ENCODE peak calls at places on chromosome 22, in nine cellular contexts. T, S, F, D, M, G, Q, K and X are unnamed samples.

GRCh38 chr22:47372596-47373385 is 610.3 kb downstream of the TBC1D22A start:
- DNase-seq in F (no peak), K (no peak), T (no peak), Q (no peak), S (no peak), G (no peak), D (peak; percentile 21), M (no peak), X (no peak)

GRCh38 chr22:26124991-26125725 is 44.1 kb upstream of the SEZ6L start:
- DNase-seq in D (no peak), S (no peak), F (no peak), K (no peak), G (no peak), T (no peak), Q (no peak), M (no peak), X (no peak)

GRCh38 chr22:22123118-22123959 is 121.2 kb upstream of the VPREB1 start:
- DNase-seq in K (no peak), F (no peak), T (no peak), D (no peak), M (no peak), S (no peak), Q (no peak), G (no peak), X (no peak)

GRCh38 chr22:44158766-44159165 is 22.0 kb upstream of the PARVG start:
- DNase-seq in M (no peak), D (no peak), T (no peak), S (no peak), G (no peak), F (no peak), K (no peak), Q (no peak), X (no peak)

GRCh38 chr22:40153186-40153585 is 24.5 kb upstream of the TNRC6B start:
- DNase-seq in D (no peak), G (no peak), S (no peak), K (no peak), M (no peak), T (no peak), Q (no peak), F (no peak), X (no peak)

GRCh38 chr22:23032681-23033080 is 37.6 kb upstream of the GNAZ start:
- DNase-seq in K (no peak), Q (no peak), M (no peak), T (no peak), S (no peak), F (peak; percentile 27), G (no peak), D (no peak), X (no peak)

GRCh38 chr22:31083923-31084810 is 3.0 kb downstream of the SMTN start:
- DNase-seq in S (no peak), Q (no peak), M (no peak), G (no peak), T (no peak), D (no peak), K (no peak), F (no peak), X (no peak)

GRCh38 chr22:40709752-40710413 is 30.6 kb downstream of the MCHR1 start:
- DNase-seq in D (no peak), G (no peak), Q (peak; percentile 47), S (no peak), M (no peak), F (no peak), K (no peak), T (no peak), X (no peak)

GRCh38 chr22:22105364-22105763 is 122.8 kb upstream of the TOP3B start:
- DNase-seq in T (no peak), Q (no peak), S (no peak), D (no peak), F (no peak), G (no peak), K (no peak), M (no peak), X (no peak)

GRCh38 chr22:28246392-28246791 is 327.3 kb upstream of the PITPNB start:
- DNase-seq in S (no peak), K (no peak), Q (peak; percentile 37), T (peak; percentile 97), F (no peak), G (no peak), D (no peak), M (no peak), X (no peak)

GRCh38 chr22:24400726-24401596 is 26.4 kb upstream of the ADORA2A start:
- DNase-seq in D (no peak), S (no peak), K (no peak), G (no peak), M (no peak), Q (no peak), T (peak; percentile 51), F (no peak), X (no peak)

GRCh38 chr22:46083383-46084350 is 66.7 kb upstream of the PPARA start:
- DNase-seq in F (no peak), D (peak; percentile 26), G (no peak), K (no peak), M (no peak), S (no peak), T (no peak), Q (no peak), X (no peak)

GRCh38 chr22:46081036-46081830 is 69.1 kb upstream of the PPARA start:
- DNase-seq in K (no peak), S (no peak), T (no peak), D (peak; percentile 33), G (no peak), Q (no peak), M (no peak), F (no peak), X (no peak)

GRCh38 chr22:46084376-46084775 is 66.0 kb upstream of the PPARA start:
- DNase-seq in D (no peak), T (no peak), F (no peak), G (no peak), S (no peak), K (no peak), M (no peak), Q (no peak), X (no peak)

GRCh38 chr22:46081831-46082210 is 68.5 kb upstream of the PPARA start:
- DNase-seq in Q (no peak), G (no peak), F (no peak), D (peak; percentile 38), S (no peak), K (no peak), M (no peak), T (peak; percentile 45), X (no peak)

GRCh38 chr22:46082633-46083032 is 67.7 kb upstream of the PPARA start:
- DNase-seq in T (no peak), G (no peak), M (no peak), F (no peak), D (no peak), K (no peak), S (no peak), Q (no peak), X (no peak)
- H3K4me1 ChIP-seq in T (peaks cover 38% of the 10 kb centered on the region), G (peaks cover 20% of the 10 kb centered on the region), M (peaks cover 68% of the 10 kb centered on the region), F (peaks cover 11% of the 10 kb centered on the region), D (peaks cover 78% of the 10 kb centered on the region), K (peaks cover 39% of the 10 kb centered on the region), S (no peaks in the 10 kb centered on the region), Q (peaks cover 58% of the 10 kb centered on the region), X (no peaks in the 10 kb centered on the region)

GRCh38 chr22:36405221-36405631 is 17.5 kb upstream of the MYH9 start:
- DNase-seq in G (peak; percentile 48), K (no peak), D (no peak), T (no peak), Q (no peak), S (no peak), F (no peak), M (no peak), X (no peak)
- H3K4me3 ChIP-seq in G (peak overlapping the region; percentile 18), K (no peak overlapping the region), D (no peak overlapping the region), T (no peak overlapping the region), Q (no peak overlapping the region), S (peak overlapping the region; percentile 42), F (no peak overlapping the region), M (no peak overlapping the region), X (no peak overlapping the region)

GRCh38 chr22:46064966-46065666 is 85.2 kb upstream of the PPARA start:
- DNase-seq in Q (no peak), M (no peak), F (peak; percentile 62), D (peak; percentile 23), S (no peak), T (peak; percentile 63), K (no peak), G (no peak), X (no peak)

GRCh38 chr22:46067159-46068111 is 82.9 kb upstream of the PPARA start:
- DNase-seq in S (no peak), Q (no peak), T (peak; percentile 56), M (no peak), G (no peak), K (no peak), F (no peak), D (peak; percentile 21), X (no peak)

GRCh38 chr22:46068176-46068907 is 82.0 kb upstream of the PPARA start:
- DNase-seq in M (no peak), S (no peak), D (no peak), F (no peak), T (peak; percentile 37), Q (no peak), K (no peak), G (no peak), X (no peak)

GRCh38 chr22:46065733-46066454 is 84.4 kb upstream of the PPARA start:
- DNase-seq in Q (no peak), K (no peak), M (no peak), S (no peak), D (no peak), G (no peak), F (no peak), T (no peak), X (no peak)

DNA sequence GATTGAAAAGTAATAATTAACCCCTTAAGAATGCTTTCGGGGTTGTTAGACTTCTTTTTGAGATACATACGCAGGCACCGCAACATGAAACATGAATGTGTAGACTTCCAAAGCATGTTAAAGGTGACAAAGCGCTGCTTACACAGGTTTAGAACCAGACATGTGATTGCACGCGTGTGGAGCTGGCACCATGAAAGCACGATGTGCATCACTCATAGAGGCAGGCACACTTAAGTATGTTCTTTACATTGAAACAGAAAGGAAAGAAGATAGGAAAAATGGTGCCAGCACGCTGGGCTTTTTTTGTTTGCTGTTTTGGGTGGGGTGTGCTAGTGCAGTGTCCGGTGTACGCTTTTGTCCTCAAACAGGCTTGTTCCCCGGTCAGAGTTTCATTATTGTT is 83.6 kb upstream of the PPARA start:
- DNase-seq in Q (no peak), K (no peak), G (no peak), S (no peak), M (no peak), T (peak; percentile 72), D (peak; percentile 44), F (peak; percentile 63), X (no peak)
- H3K4me1 ChIP-seq in Q (peaks cover 62% of the 10 kb centered on the region), K (peaks cover 18% of the 10 kb centered on the region), G (peaks cover 27% of the 10 kb centered on the region), S (peaks cover 20% of the 10 kb centered on the region), M (peaks cover 20% of the 10 kb centered on the region), T (peaks cover 23% of the 10 kb centered on the region), D (peaks cover 49% of the 10 kb centered on the region), F (peaks cover 50% of the 10 kb centered on the region), X (no peaks in the 10 kb centered on the region)

DNA sequence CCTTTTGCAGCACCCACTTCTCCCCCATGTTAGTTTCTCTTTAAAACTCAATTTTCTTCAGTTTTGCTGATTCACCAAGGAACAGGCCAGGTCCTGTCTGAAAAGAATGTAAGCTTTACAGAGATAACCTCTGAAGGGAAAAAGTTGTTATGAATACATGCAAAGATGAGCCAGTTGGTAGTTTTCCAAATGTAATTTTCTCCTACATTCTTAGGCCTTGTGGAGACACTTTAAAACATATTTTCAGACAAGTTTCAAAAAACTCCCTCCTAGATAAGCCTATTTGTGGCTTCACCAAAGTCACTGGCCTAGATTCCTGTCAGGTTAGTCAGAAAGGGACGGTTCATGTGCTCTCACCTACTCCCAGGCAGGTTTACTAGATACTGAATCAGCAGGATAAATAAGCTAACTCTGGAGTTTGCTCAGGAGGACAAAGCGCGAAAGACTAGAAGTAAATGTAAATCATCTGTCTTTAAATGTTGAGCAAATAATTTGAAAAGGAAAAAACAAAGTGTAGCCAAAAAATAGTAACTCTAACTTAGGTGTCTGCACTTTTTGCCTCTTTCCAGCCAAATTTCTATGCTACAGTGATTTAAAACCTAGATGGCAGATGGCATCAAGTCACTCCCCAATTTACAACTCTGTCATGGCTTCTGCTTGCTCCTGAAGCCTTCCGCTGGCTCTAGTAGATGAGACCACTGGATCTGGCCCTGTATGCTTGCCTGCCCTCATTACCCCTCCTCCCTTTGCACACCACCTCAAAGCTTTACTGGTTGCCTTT is 4.9 kb upstream of the ATP6V1E1 start:
- DNase-seq in M (peak; percentile 29), Q (peak; percentile 48), F (no peak), K (no peak), T (peak; percentile 92), G (no peak), D (no peak), S (no peak), X (no peak)
- H3K4me3 ChIP-seq in M (no peak overlapping the region), Q (no peak overlapping the region), F (no peak overlapping the region), K (no peak overlapping the region), T (no peak overlapping the region), G (no peak overlapping the region), D (no peak overlapping the region), S (no peak overlapping the region), X (no peak overlapping the region)